ENCODE peak calls at places on chromosomes 3 and 15, in seven cellular contexts. R is colonic mucosa, C is tibial artery, Y is foreskin fibroblast, N is astrocyte of the cerebellum, A is stomach, I is thyroid gland. U is an unnamed sample.

GRCh38 chr15:33656090-33656670 is 312.1 kb upstream of the CHRM5 start:
- DNase-seq in C (no peak), Y (no peak), N (no peak), I (no peak), R (no peak), A (no peak), U (no peak)

GRCh38 chr15:65309882-65310418 is 5.5 kb downstream of the RNU5B-1 start:
- DNase-seq in N (no peak), Y (peak), R (no peak), C (no peak), I (no peak), A (no peak), U (no peak)

GRCh38 chr3:46228259-46229222 is 13.7 kb upstream of the CCR3 start:
- DNase-seq in C (peak), A (no peak), R (peak), Y (peak), I (no peak), N (no peak), U (peak)

GRCh38 chr3:46471371-46471914 is 6.7 kb upstream of the LTF start:
- DNase-seq in N (no peak), I (no peak), A (no peak), Y (no peak), C (no peak), R (no peak), U (no peak)

GRCh38 chr15:38197553-38197952 is 55.1 kb upstream of the SPRED1 start:
- DNase-seq in N (no peak), R (no peak), I (no peak), Y (no peak), A (no peak), C (no peak), U (no peak)

GRCh38 chr3:140242818-140243276 is 307.9 kb downstream of the CLSTN2 start:
- DNase-seq in Y (peak), C (no peak), N (peak), R (no peak), I (no peak), A (no peak), U (no peak)

GRCh38 chr3:85427467-85427866 is 468.7 kb downstream of the CADM2 start:
- DNase-seq in N (no peak), Y (no peak), A (no peak), C (no peak), I (no peak), R (no peak), U (no peak)

GRCh38 chr15:40233727-40234577 is 4.9 kb upstream of the PAK6 start:
- DNase-seq in Y (peak), A (no peak), N (no peak), C (no peak), I (no peak), R (no peak), U (no peak)

GRCh38 chr3:157160652-157161480 is 919 bp upstream of the CCNL1 start:
- DNase-seq in I (peak), Y (peak), R (peak), C (peak), A (peak), N (peak), U (peak)

GRCh38 chr3:64838150-64838735 is 150.4 kb upstream of the ADAMTS9 start:
- DNase-seq in Y (no peak), R (no peak), C (no peak), N (no peak), A (no peak), I (no peak), U (no peak)

GRCh38 chr15:92118162-92118935 is 264.8 kb downstream of the SLCO3A1 start:
- DNase-seq in N (no peak), A (no peak), Y (peak), R (no peak), I (no peak), C (no peak), U (no peak)

GRCh38 chr15:71807691-71808091 is 2.7 kb upstream of the NR2E3 start:
- DNase-seq in I (no peak), N (no peak), R (no peak), C (no peak), Y (peak), A (no peak), U (no peak)

GRCh38 chr3:113174806-113175490 is 36.4 kb upstream of the BOC start:
- DNase-seq in C (no peak), N (no peak), I (no peak), A (no peak), R (no peak), Y (peak), U (no peak)

GRCh38 chr3:48013288-48013980 is 2.8 kb downstream of the MAP4 start:
- DNase-seq in A (peak), Y (peak), N (peak), I (peak), C (peak), R (no peak), U (peak)

GRCh38 chr15:20351448-20351961 is 190.1 kb downstream of the GOLGA6L6 start:
- DNase-seq in C (no peak), N (no peak), R (no peak), I (no peak), Y (no peak), A (peak), U (no peak)

GRCh38 chr3:184016169-184016570 is 1.5 kb downstream of the ABCC5 start:
- DNase-seq in Y (no peak), A (no peak), N (no peak), R (no peak), C (no peak), I (no peak), U (no peak)

GRCh38 chr15:31473384-31474058 is 146.9 kb downstream of the KLF13 start:
- DNase-seq in N (no peak), Y (no peak), A (peak), I (no peak), R (no peak), C (no peak), U (no peak)

GRCh38 chr15:82595766-82596165 is 51.4 kb downstream of the CPEB1 start:
- DNase-seq in C (no peak), I (no peak), N (no peak), R (no peak), Y (no peak), A (no peak), U (no peak)

GRCh38 chr15:70308011-70308761 is 210.5 kb upstream of the TLE3 start:
- DNase-seq in C (no peak), Y (no peak), I (no peak), R (no peak), N (no peak), A (no peak), U (no peak)

GRCh38 chr3:122661633-122662032 is 19.0 kb upstream of the PARP14 start:
- DNase-seq in N (no peak), C (peak), A (no peak), Y (no peak), I (no peak), R (no peak), U (no peak)

GRCh38 chr3:71050521-71051258 is 532.8 kb downstream of the FOXP1 start:
- DNase-seq in I (no peak), Y (peak), C (no peak), R (no peak), N (peak), A (no peak), U (no peak)

GRCh38 chr3:193176690-193177089 is 64.3 kb upstream of the PLAAT1 start:
- DNase-seq in C (no peak), R (no peak), Y (no peak), I (no peak), N (no peak), A (no peak), U (no peak)

GRCh38 chr3:71254251-71254650 is 329.3 kb downstream of the FOXP1 start:
- DNase-seq in N (no peak), A (peak), Y (no peak), C (no peak), R (no peak), I (no peak), U (no peak)

GRCh38 chr3:100496711-100497261 is 4.4 kb downstream of the TMEM45A start:
- DNase-seq in N (peak), A (no peak), Y (peak), I (no peak), C (no peak), R (no peak), U (no peak)

GRCh38 chr3:14687360-14687759 is 12.4 kb downstream of the C3orf20 start:
- DNase-seq in A (no peak), Y (no peak), N (no peak), C (no peak), R (no peak), I (no peak), U (no peak)

GRCh38 chr3:192188218-192188835 is 539.0 kb downstream of the FGF12 start:
- DNase-seq in N (no peak), C (peak), A (peak), Y (no peak), R (peak), I (peak), U (no peak)

GRCh38 chr3:160141485-160142185 is 83.6 kb upstream of the C3orf80 start:
- DNase-seq in C (no peak), R (no peak), Y (peak), A (no peak), I (no peak), N (no peak), U (no peak)

GRCh38 chr3:105996781-105997180 is 128.0 kb upstream of the CBLB start:
- DNase-seq in N (no peak), C (no peak), R (no peak), Y (no peak), I (no peak), A (no peak), U (no peak)

GRCh38 chr15:28099555-28100140 is 533 bp upstream of the OCA2 start:
- DNase-seq in R (no peak), C (no peak), A (no peak), N (no peak), Y (no peak), I (peak), U (no peak)

GRCh38 chr3:51869304-51869703 is 6.1 kb downstream of the IQCF5 start:
- DNase-seq in I (no peak), C (no peak), N (no peak), R (no peak), Y (no peak), A (no peak), U (no peak)

GRCh38 chr15:64426845-64427465 is 33.4 kb upstream of the ZNF609 start:
- DNase-seq in Y (peak), N (peak), A (no peak), R (no peak), I (no peak), C (no peak), U (no peak)

GRCh38 chr3:98855811-98856400 is 45.6 kb downstream of the DCBLD2 start:
- DNase-seq in A (no peak), I (no peak), R (no peak), C (no peak), Y (peak), N (peak), U (peak)

DNA sequence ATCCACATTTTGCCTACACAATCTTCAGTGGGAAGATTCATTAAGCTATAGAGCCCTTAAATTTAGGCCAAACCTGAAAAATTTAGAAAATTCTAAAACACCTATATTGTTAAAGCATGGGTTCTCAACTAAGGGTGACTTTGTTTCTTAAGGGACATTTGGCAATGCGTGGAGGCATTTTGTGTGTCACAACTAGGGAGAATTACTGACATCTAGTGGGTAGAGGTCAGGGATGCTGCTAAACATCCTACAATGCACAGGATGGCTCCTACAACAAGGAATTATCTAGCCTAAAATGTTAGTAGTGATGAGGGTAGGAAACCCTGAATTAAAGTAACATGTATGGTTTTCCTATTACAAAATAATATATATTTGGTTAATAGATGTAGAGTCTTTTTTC is 55.8 kb downstream of the TBC1D5 start:
- DNase-seq in R (no peak), C (no peak), A (no peak), Y (peak), I (no peak), N (no peak), U (no peak)
- TF ChIP-seq CTCF in R (no peak), C (no peak), A (no peak), Y (no peak), I (no peak), N (no peak), U (no peak)

DNA sequence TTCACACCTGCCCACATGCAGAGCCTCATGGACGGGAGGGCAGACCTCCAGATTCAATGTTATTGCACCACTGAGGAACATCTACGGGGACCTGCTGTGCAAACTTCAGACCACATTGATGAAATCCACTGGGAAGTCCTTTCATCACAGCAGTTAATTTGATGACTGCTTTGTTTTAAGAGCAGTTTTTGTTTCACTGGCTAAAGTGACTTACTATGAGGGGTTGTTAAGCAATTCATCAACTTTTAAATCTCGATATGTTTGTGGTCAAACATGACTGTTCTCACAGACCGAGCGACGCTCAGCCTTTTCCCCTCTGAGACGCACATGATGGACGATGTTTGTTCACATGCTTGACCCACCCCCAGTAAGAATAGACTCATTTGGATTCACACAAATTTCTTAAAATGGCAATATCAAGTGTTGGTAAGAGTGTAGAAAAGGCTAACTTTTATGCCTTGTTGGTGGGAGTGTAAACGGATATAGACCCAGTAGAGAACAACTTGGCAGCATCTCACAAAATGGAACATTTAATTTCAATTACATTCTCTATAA is 35.9 kb upstream of the IREB2 start:
- DNase-seq in I (no peak), A (no peak), R (no peak), C (no peak), Y (no peak), N (no peak), U (no peak)
- TF ChIP-seq CTCF in I (no peak), A (no peak), R (no peak), C (no peak), Y (no peak), N (no peak), U (no peak)

DNA sequence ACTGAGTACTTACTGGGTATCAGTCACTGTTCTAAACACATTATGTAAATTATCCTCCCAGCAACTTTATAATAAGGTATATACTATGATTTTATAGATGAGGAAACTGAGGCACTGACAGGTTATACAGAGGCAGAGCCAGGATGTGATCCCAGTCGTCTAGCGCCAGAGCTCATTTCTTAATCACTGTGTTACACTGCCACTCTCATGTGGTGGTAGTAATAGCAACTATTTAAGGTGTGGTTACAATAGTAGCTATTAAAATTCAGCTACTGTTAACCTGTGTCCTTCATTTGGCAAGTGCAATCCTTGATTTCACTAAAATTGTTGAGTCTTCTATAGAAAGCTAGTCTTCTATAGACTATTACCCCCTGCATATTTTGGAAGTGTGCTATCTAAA is 43.1 kb upstream of the TRPC1 start:
- DNase-seq in A (no peak), R (no peak), Y (no peak), C (no peak), I (no peak), N (no peak), U (no peak)
- TF ChIP-seq CTCF in A (no peak), R (no peak), Y (no peak), C (no peak), I (no peak), N (no peak), U (no peak)

DNA sequence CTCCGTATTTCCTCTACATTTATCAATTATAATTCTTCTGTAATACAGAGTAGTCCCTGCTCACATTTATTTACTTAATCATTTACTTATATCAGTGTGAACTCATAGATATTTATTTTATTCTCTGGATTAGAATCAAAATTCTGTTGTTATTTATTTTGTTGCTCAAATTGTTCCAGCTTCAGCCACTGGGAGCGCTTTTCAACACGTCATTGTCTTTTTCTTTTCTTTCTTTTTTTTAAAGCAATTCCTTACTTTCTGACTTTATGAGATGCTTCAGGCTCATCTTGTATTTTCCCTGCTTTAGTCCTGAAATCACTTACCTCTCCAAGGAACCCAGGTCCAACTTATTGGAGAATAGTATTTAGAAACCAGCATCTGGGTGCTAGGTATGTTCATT is 53.4 kb downstream of the GLCE start:
- DNase-seq in R (no peak), C (no peak), A (no peak), N (no peak), I (no peak), Y (no peak), U (no peak)
- TF ChIP-seq CTCF in R (no peak), C (no peak), A (no peak), N (peak), I (no peak), Y (no peak), U (no peak)

GRCh38 chr15:73052679-73053397 is 575 bp downstream of the NEO1 start:
- DNase-seq in I (peak), R (peak), N (peak), C (peak), Y (peak), A (peak), U (no peak)
- TF ChIP-seq CTCF in I (no peak), R (peak), N (peak), C (peak), Y (peak), A (peak), U (peak)

DNA sequence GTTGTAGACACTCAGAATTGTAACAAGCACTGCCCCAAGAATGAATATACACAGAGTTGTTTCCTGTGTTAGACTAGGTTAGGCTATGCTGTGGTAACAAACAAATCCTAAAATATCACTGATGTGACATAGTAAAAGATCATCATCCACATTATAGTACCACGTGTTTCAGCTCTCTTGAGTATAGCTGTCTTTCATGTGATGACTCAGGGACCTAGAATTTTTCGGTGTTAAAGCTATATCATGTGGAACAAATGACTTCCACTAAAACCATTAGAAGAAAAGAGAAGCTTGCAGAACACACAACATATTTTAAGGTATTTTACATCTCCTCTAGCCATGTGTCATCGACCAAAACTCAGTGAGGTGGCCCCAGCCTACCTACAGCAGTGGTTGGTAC is 307.9 kb upstream of the RBMS3 start:
- DNase-seq in Y (peak), N (peak), A (no peak), C (no peak), I (no peak), R (no peak), U (no peak)
- TF ChIP-seq CTCF in Y (no peak), N (no peak), A (no peak), C (no peak), I (no peak), R (no peak), U (no peak)